ENCODE peak calls at places on chromosomes 4 and X, in ten cellular contexts. One of them, this sample, is unnamed.

GRCh38 chr4:107736924-107737448 is 17.0 kb upstream of the PAPSS1 start:
- DNase-seq in breast epithelium: no peak
- DNase-seq in K562: peak; percentile 61
- DNase-seq in uterus: no peak
- DNase-seq in heart left ventricle: no peak
- DNase-seq in IMR-90: peak; percentile 57
- DNase-seq in transverse colon: peak; percentile 19
- DNase-seq in suprapubic skin: no peak
- DNase-seq in A549: peak; percentile 31
- DNase-seq in endothelial cell of umbilical vein: peak; percentile 58
- DNase-seq in this sample: peak; percentile 25

GRCh38 chrX:70079870-70080269 is 17.6 kb downstream of the OTUD6A start:
- DNase-seq in A549: no peak
- DNase-seq in breast epithelium: no peak
- DNase-seq in heart left ventricle: no peak
- DNase-seq in suprapubic skin: no peak
- DNase-seq in transverse colon: no peak
- DNase-seq in uterus: no peak
- DNase-seq in K562: no peak
- DNase-seq in IMR-90: no peak
- DNase-seq in endothelial cell of umbilical vein: no peak
- DNase-seq in this sample: no peak

GRCh38 chr4:166903408-166903807 is 330.9 kb downstream of the SPOCK3 start:
- DNase-seq in IMR-90: no peak
- DNase-seq in A549: no peak
- DNase-seq in heart left ventricle: no peak
- DNase-seq in endothelial cell of umbilical vein: no peak
- DNase-seq in breast epithelium: no peak
- DNase-seq in K562: no peak
- DNase-seq in uterus: no peak
- DNase-seq in transverse colon: no peak
- DNase-seq in suprapubic skin: no peak
- DNase-seq in this sample: no peak

GRCh38 chr4:151801547-151802516 is 41.0 kb upstream of the GATB start:
- DNase-seq in IMR-90: peak; percentile 44
- DNase-seq in suprapubic skin: no peak
- DNase-seq in K562: peak; percentile 51
- DNase-seq in transverse colon: peak; percentile 31
- DNase-seq in heart left ventricle: no peak
- DNase-seq in uterus: no peak
- DNase-seq in endothelial cell of umbilical vein: peak; percentile 51
- DNase-seq in breast epithelium: no peak
- DNase-seq in A549: peak; percentile 14
- DNase-seq in this sample: peak; percentile 53

GRCh38 chrX:134365923-134366322 is 94.0 kb upstream of the HPRT1 start:
- DNase-seq in transverse colon: no peak
- DNase-seq in endothelial cell of umbilical vein: no peak
- DNase-seq in K562: peak; percentile 12
- DNase-seq in A549: no peak
- DNase-seq in uterus: no peak
- DNase-seq in suprapubic skin: no peak
- DNase-seq in IMR-90: no peak
- DNase-seq in heart left ventricle: no peak
- DNase-seq in breast epithelium: no peak
- DNase-seq in this sample: no peak

GRCh38 chrX:153411255-153411987 is at the start of gene ZFP92:
- DNase-seq in breast epithelium: no peak
- DNase-seq in K562: peak; percentile 88
- DNase-seq in suprapubic skin: no peak
- DNase-seq in IMR-90: no peak
- DNase-seq in endothelial cell of umbilical vein: peak; percentile 1
- DNase-seq in transverse colon: peak; percentile 32
- DNase-seq in A549: no peak
- DNase-seq in uterus: no peak
- DNase-seq in heart left ventricle: peak; percentile 72
- DNase-seq in this sample: peak; percentile 13

GRCh38 chr4:11424000-11424399 is 4.7 kb downstream of the HS3ST1 start:
- DNase-seq in K562: peak; percentile 28
- DNase-seq in IMR-90: peak; percentile 4
- DNase-seq in transverse colon: no peak
- DNase-seq in suprapubic skin: no peak
- DNase-seq in uterus: no peak
- DNase-seq in endothelial cell of umbilical vein: peak; percentile 38
- DNase-seq in heart left ventricle: peak; percentile 58
- DNase-seq in breast epithelium: peak; percentile 60
- DNase-seq in A549: peak; percentile 25
- DNase-seq in this sample: no peak

GRCh38 chr4:4677825-4678522 is 136.1 kb upstream of the STX18 start:
- DNase-seq in transverse colon: no peak
- DNase-seq in breast epithelium: no peak
- DNase-seq in suprapubic skin: no peak
- DNase-seq in K562: peak; percentile 38
- DNase-seq in A549: no peak
- DNase-seq in uterus: peak; percentile 59
- DNase-seq in heart left ventricle: no peak
- DNase-seq in endothelial cell of umbilical vein: peak; percentile 25
- DNase-seq in IMR-90: peak; percentile 59
- DNase-seq in this sample: no peak

GRCh38 chr4:98524271-98524670 is 134.1 kb downstream of the TSPAN5 start:
- DNase-seq in K562: no peak
- DNase-seq in A549: no peak
- DNase-seq in heart left ventricle: no peak
- DNase-seq in breast epithelium: no peak
- DNase-seq in suprapubic skin: no peak
- DNase-seq in transverse colon: no peak
- DNase-seq in uterus: no peak
- DNase-seq in IMR-90: no peak
- DNase-seq in endothelial cell of umbilical vein: peak; percentile 49
- DNase-seq in this sample: no peak

GRCh38 chr4:98522603-98523395 is 135.6 kb downstream of the TSPAN5 start:
- DNase-seq in breast epithelium: no peak
- DNase-seq in heart left ventricle: no peak
- DNase-seq in K562: no peak
- DNase-seq in endothelial cell of umbilical vein: peak; percentile 91
- DNase-seq in A549: no peak
- DNase-seq in IMR-90: peak; percentile 92
- DNase-seq in uterus: no peak
- DNase-seq in transverse colon: no peak
- DNase-seq in suprapubic skin: no peak
- DNase-seq in this sample: no peak

GRCh38 chr4:98521486-98521885 is 136.9 kb downstream of the TSPAN5 start:
- DNase-seq in uterus: no peak
- DNase-seq in suprapubic skin: no peak
- DNase-seq in K562: no peak
- DNase-seq in heart left ventricle: no peak
- DNase-seq in A549: no peak
- DNase-seq in transverse colon: no peak
- DNase-seq in IMR-90: no peak
- DNase-seq in breast epithelium: no peak
- DNase-seq in endothelial cell of umbilical vein: no peak
- DNase-seq in this sample: no peak

GRCh38 chr4:98519268-98519993 is 139.0 kb downstream of the TSPAN5 start:
- DNase-seq in endothelial cell of umbilical vein: no peak
- DNase-seq in A549: no peak
- DNase-seq in IMR-90: peak; percentile 76
- DNase-seq in heart left ventricle: no peak
- DNase-seq in uterus: peak; percentile 43
- DNase-seq in breast epithelium: no peak
- DNase-seq in K562: no peak
- DNase-seq in transverse colon: no peak
- DNase-seq in suprapubic skin: no peak
- DNase-seq in this sample: no peak

DNA sequence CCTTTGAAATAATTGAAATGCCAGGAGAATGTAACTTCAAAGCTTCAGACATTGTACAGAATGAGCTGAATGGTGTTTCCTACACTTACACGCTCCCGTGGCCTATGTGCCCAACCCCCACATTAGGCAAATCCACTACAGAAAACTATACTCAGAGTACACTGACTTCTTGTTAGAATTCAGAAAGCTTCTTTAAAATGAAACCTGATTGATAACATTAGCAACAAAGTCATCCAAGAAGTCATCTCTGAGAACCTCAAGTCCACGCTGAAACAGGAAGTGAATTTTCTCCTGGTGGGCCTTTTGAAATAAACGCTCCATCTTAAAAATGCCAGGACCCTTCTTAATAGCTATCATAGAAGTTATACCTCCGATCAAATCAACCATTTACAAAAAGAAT is 136.3 kb downstream of the TSPAN5 start:
- DNase-seq in transverse colon: no peak
- DNase-seq in uterus: no peak
- DNase-seq in breast epithelium: no peak
- DNase-seq in K562: no peak
- DNase-seq in IMR-90: no peak
- DNase-seq in suprapubic skin: no peak
- DNase-seq in A549: no peak
- DNase-seq in heart left ventricle: no peak
- DNase-seq in endothelial cell of umbilical vein: peak; percentile 21
- DNase-seq in this sample: no peak
- H3K4me1 ChIP-seq in transverse colon: peaks cover 13% of the 10 kb centered on the region
- H3K4me1 ChIP-seq in uterus: peaks cover 5% of the 10 kb centered on the region
- H3K4me1 ChIP-seq in breast epithelium: no peaks in the 10 kb centered on the region
- H3K4me1 ChIP-seq in K562: no peaks in the 10 kb centered on the region
- H3K4me1 ChIP-seq in IMR-90: peaks cover 33% of the 10 kb centered on the region
- H3K4me1 ChIP-seq in suprapubic skin: no peaks in the 10 kb centered on the region
- H3K4me1 ChIP-seq in A549: peaks cover 49% of the 10 kb centered on the region
- H3K4me1 ChIP-seq in heart left ventricle: no peaks in the 10 kb centered on the region
- H3K4me1 ChIP-seq in endothelial cell of umbilical vein: peaks cover 58% of the 10 kb centered on the region
- H3K4me1 ChIP-seq in this sample: no peaks in the 10 kb centered on the region

GRCh38 chrX:54999717-55000598 is at the start of gene APEX2:
- DNase-seq in uterus: peak; percentile 89
- DNase-seq in K562: peak; percentile 86
- DNase-seq in IMR-90: peak; percentile 91
- DNase-seq in breast epithelium: peak; percentile 88
- DNase-seq in A549: peak; percentile 83
- DNase-seq in suprapubic skin: peak; percentile 92
- DNase-seq in transverse colon: peak; percentile 92
- DNase-seq in endothelial cell of umbilical vein: peak; percentile 92
- DNase-seq in heart left ventricle: peak; percentile 94
- DNase-seq in this sample: peak; percentile 94
- TF ChIP-seq POLR2A in uterus: peak; percentile 66
- TF ChIP-seq POLR2A in K562: peak; percentile 88
- TF ChIP-seq POLR2A in IMR-90: peak; percentile 85
- TF ChIP-seq POLR2A in breast epithelium: peak; percentile 75
- TF ChIP-seq POLR2A in A549: peak; percentile 89
- TF ChIP-seq POLR2A in suprapubic skin: no peak
- TF ChIP-seq POLR2A in transverse colon: peak; percentile 85
- TF ChIP-seq POLR2A in endothelial cell of umbilical vein: peak; percentile 72
- TF ChIP-seq POLR2A in heart left ventricle: peak; percentile 70
- TF ChIP-seq POLR2A in this sample: peak; percentile 39

GRCh38 chr4:130563185-130563890 is 1467.4 kb downstream of the C4orf33 start:
- DNase-seq in heart left ventricle: peak; percentile 53
- DNase-seq in breast epithelium: peak; percentile 25
- DNase-seq in suprapubic skin: no peak
- DNase-seq in endothelial cell of umbilical vein: peak; percentile 73
- DNase-seq in IMR-90: peak; percentile 72
- DNase-seq in A549: peak; percentile 7
- DNase-seq in uterus: no peak
- DNase-seq in K562: no peak
- DNase-seq in transverse colon: no peak
- DNase-seq in this sample: peak; percentile 56

GRCh38 chr4:130559268-130559667 is 1463.3 kb downstream of the C4orf33 start:
- DNase-seq in uterus: no peak
- DNase-seq in breast epithelium: no peak
- DNase-seq in endothelial cell of umbilical vein: no peak
- DNase-seq in heart left ventricle: no peak
- DNase-seq in K562: no peak
- DNase-seq in IMR-90: no peak
- DNase-seq in transverse colon: no peak
- DNase-seq in suprapubic skin: no peak
- DNase-seq in A549: no peak
- DNase-seq in this sample: no peak

GRCh38 chr4:130568746-130569145 is 1472.8 kb downstream of the C4orf33 start:
- DNase-seq in A549: no peak
- DNase-seq in K562: no peak
- DNase-seq in transverse colon: no peak
- DNase-seq in uterus: no peak
- DNase-seq in suprapubic skin: no peak
- DNase-seq in heart left ventricle: no peak
- DNase-seq in endothelial cell of umbilical vein: no peak
- DNase-seq in breast epithelium: no peak
- DNase-seq in IMR-90: no peak
- DNase-seq in this sample: no peak

GRCh38 chr4:130563891-130564418 is 1468.0 kb downstream of the C4orf33 start:
- DNase-seq in breast epithelium: no peak
- DNase-seq in uterus: no peak
- DNase-seq in heart left ventricle: no peak
- DNase-seq in suprapubic skin: no peak
- DNase-seq in endothelial cell of umbilical vein: no peak
- DNase-seq in transverse colon: no peak
- DNase-seq in IMR-90: no peak
- DNase-seq in A549: peak; percentile 0
- DNase-seq in K562: no peak
- DNase-seq in this sample: no peak
- H3K4me3 ChIP-seq in breast epithelium: peak overlapping the region; percentile 37
- H3K4me3 ChIP-seq in uterus: peak overlapping the region; percentile 6
- H3K4me3 ChIP-seq in heart left ventricle: peak overlapping the region; percentile 13
- H3K4me3 ChIP-seq in suprapubic skin: peak overlapping the region; percentile 22
- H3K4me3 ChIP-seq in endothelial cell of umbilical vein: peak overlapping the region; percentile 28
- H3K4me3 ChIP-seq in transverse colon: no peak overlapping the region
- H3K4me3 ChIP-seq in IMR-90: peak overlapping the region; percentile 38
- H3K4me3 ChIP-seq in A549: peak overlapping the region; percentile 42
- H3K4me3 ChIP-seq in K562: no peak overlapping the region
- H3K4me3 ChIP-seq in this sample: peak overlapping the region; percentile 19

DNA sequence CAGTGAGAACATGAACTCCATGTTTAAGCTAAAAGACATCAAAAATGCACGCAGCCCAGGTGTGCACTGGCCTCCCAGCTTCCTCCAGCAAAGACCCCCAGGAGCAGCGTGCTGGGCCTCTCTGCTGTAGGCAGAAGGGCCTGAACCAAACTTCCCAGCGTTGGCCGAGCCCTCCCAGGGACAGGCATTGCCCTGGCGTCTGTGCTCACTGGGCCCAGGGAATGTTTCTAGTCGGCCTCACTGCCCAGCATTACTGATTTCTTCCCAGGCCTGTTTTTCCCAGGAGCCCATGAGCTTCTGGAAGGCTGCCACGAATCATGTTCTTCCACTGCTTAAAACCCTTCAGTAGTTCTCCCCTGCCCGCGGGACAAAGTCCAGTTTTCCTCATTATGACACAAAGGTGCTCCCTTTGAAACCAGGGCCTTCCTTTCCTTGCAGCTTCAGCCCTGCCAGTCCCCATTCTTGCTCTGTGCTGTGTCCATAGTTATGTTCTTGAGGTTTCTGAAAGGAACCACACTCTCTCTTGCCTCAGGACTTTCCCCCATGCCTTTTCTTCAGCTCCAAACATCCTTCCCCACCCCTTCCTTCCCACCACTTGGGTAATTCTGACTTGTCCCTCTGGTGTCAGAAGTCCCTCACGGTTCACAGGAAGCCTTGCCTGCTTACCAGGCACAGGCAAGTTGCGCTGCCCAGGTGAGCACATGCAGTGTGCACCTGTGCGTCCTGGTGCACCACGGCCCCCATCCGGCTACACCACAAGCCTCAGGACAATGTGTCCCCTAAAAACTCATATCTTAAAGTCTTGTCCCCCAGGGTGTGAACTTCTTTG is 93.4 kb upstream of the ENPP6 start:
- DNase-seq in IMR-90: no peak
- DNase-seq in breast epithelium: no peak
- DNase-seq in K562: no peak
- DNase-seq in heart left ventricle: peak; percentile 60
- DNase-seq in suprapubic skin: no peak
- DNase-seq in A549: no peak
- DNase-seq in uterus: no peak
- DNase-seq in endothelial cell of umbilical vein: no peak
- DNase-seq in transverse colon: peak; percentile 83
- DNase-seq in this sample: peak; percentile 85
- H3K4me1 ChIP-seq in IMR-90: no peaks in the 10 kb centered on the region
- H3K4me1 ChIP-seq in breast epithelium: no peaks in the 10 kb centered on the region
- H3K4me1 ChIP-seq in K562: peaks cover 4% of the 10 kb centered on the region
- H3K4me1 ChIP-seq in heart left ventricle: no peaks in the 10 kb centered on the region
- H3K4me1 ChIP-seq in suprapubic skin: no peaks in the 10 kb centered on the region
- H3K4me1 ChIP-seq in A549: no peaks in the 10 kb centered on the region
- H3K4me1 ChIP-seq in uterus: no peaks in the 10 kb centered on the region
- H3K4me1 ChIP-seq in endothelial cell of umbilical vein: no peaks in the 10 kb centered on the region
- H3K4me1 ChIP-seq in transverse colon: peaks cover 27% of the 10 kb centered on the region
- H3K4me1 ChIP-seq in this sample: peaks cover 16% of the 10 kb centered on the region